ENCODE peak calls at places on chromosomes 1 and 21, in four cellular contexts. One of them, this sample, is unnamed.
A peak's percentile ranks its signal among the peaks of the same experiment; 100 is the strongest.

GRCh38 chr1:192747305-192747704 is 61.5 kb upstream of the RGS2 start:
- DNase-seq in A549: peak; percentile 23
- DNase-seq in body of pancreas: no peak
- DNase-seq in Panc1: no peak
- DNase-seq in this sample: no peak

GRCh38 chr1:51616903-51617708 is at the start of gene OSBPL9:
- DNase-seq in A549: peak; percentile 88
- DNase-seq in Panc1: peak; percentile 72
- DNase-seq in body of pancreas: peak; percentile 89
- DNase-seq in this sample: peak; percentile 87

GRCh38 chr1:228005511-228006033 is 1.2 kb upstream of the WNT3A start:
- DNase-seq in A549: peak; percentile 24
- DNase-seq in body of pancreas: no peak
- DNase-seq in Panc1: no peak
- DNase-seq in this sample: peak; percentile 6

GRCh38 chr1:25117233-25117823 is 115.0 kb downstream of the SYF2 start:
- DNase-seq in Panc1: no peak
- DNase-seq in A549: peak; percentile 21
- DNase-seq in body of pancreas: no peak
- DNase-seq in this sample: no peak

GRCh38 chr1:14924012-14924452 is 229.5 kb upstream of the TMEM51 start:
- DNase-seq in A549: peak; percentile 42
- DNase-seq in Panc1: no peak
- DNase-seq in body of pancreas: peak; percentile 81
- DNase-seq in this sample: peak; percentile 65

GRCh38 chr1:87428351-87428750 is 99.7 kb downstream of the LMO4 start:
- DNase-seq in Panc1: no peak
- DNase-seq in body of pancreas: no peak
- DNase-seq in A549: no peak
- DNase-seq in this sample: no peak

GRCh38 chr1:119565131-119565772 is 58.2 kb downstream of the HSD3B1 start:
- DNase-seq in Panc1: no peak
- DNase-seq in body of pancreas: no peak
- DNase-seq in A549: no peak
- DNase-seq in this sample: no peak

GRCh38 chr1:169024800-169025253 is 81.7 kb upstream of the ATP1B1 start:
- DNase-seq in Panc1: no peak
- DNase-seq in body of pancreas: no peak
- DNase-seq in A549: no peak
- DNase-seq in this sample: no peak

GRCh38 chr1:53376742-53377437 is 49.0 kb upstream of the LRP8 start:
- DNase-seq in Panc1: no peak
- DNase-seq in body of pancreas: peak; percentile 2
- DNase-seq in A549: no peak
- DNase-seq in this sample: no peak

GRCh38 chr1:76951185-76951584 is 83.9 kb downstream of the ST6GALNAC5 start:
- DNase-seq in body of pancreas: no peak
- DNase-seq in A549: no peak
- DNase-seq in Panc1: no peak
- DNase-seq in this sample: no peak

GRCh38 chr1:170967042-170967910 is 31.9 kb downstream of the MROH9 start:
- DNase-seq in body of pancreas: peak; percentile 15
- DNase-seq in Panc1: peak; percentile 2
- DNase-seq in A549: peak; percentile 33
- DNase-seq in this sample: no peak

GRCh38 chr21:42654913-42655796 is 1.7 kb downstream of the PDE9A start:
- DNase-seq in A549: no peak
- DNase-seq in Panc1: no peak
- DNase-seq in body of pancreas: no peak
- DNase-seq in this sample: no peak

DNA sequence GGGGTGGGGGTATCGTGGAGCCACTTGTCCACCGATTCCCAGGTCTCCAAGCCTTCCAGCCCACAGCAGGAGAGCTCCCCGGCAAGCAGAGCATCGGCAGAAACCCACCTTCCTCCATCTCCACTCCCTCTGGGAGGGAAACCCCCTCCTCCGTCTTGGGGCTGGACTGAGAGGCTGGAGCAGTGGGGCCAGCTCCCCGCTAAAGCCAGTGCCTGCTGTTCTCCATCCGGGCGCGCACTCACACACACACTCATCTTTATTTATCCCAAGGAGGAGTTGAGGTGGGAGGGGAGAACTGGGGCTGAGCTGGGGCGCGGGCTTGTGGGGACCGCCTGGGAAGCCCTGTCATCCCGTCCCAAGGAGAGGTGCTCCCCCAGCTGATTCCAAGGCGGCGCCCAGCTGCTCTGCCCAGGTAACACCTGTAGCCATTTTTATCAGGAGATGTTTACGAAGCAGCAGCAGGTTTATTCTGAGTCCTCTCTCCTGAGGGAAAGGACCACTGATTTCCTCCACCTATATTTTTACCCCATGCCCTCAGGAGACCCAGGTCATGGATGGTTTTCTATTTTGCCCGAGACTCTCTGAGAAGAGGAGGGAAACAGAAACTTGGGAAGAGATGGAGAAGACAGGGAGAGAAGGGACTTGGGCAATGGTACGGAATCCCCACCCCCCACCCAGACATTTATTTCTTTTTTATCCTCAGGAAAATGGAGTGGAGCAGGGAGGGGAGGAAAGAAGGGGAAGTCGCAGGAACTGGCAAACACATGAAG is 2.1 kb downstream of the KCNN3 start:
- DNase-seq in body of pancreas: no peak
- DNase-seq in A549: no peak
- DNase-seq in Panc1: no peak
- DNase-seq in this sample: no peak
- H3K4me1 ChIP-seq in body of pancreas: peaks cover 27% of the 10 kb centered on the region
- H3K4me1 ChIP-seq in A549: peaks cover 3% of the 10 kb centered on the region
- H3K4me1 ChIP-seq in Panc1: no peaks in the 10 kb centered on the region
- H3K4me1 ChIP-seq in this sample: peaks cover 59% of the 10 kb centered on the region

GRCh38 chr1:239765163-239765562 is 326.5 kb upstream of the FMN2 start:
- DNase-seq in body of pancreas: no peak
- DNase-seq in A549: peak; percentile 4
- DNase-seq in Panc1: no peak
- DNase-seq in this sample: no peak
- TF ChIP-seq CTCF in body of pancreas: no peak
- TF ChIP-seq CTCF in A549: no peak
- TF ChIP-seq CTCF in Panc1: no peak
- TF ChIP-seq CTCF in this sample: no peak

GRCh38 chr1:226635456-226635941 is 86.9 kb downstream of the STUM start:
- DNase-seq in Panc1: no peak
- DNase-seq in A549: no peak
- DNase-seq in body of pancreas: peak; percentile 52
- DNase-seq in this sample: no peak
- H3K4me1 ChIP-seq in Panc1: no peaks in the 10 kb centered on the region
- H3K4me1 ChIP-seq in A549: no peaks in the 10 kb centered on the region
- H3K4me1 ChIP-seq in body of pancreas: peaks cover 7% of the 10 kb centered on the region
- H3K4me1 ChIP-seq in this sample: peaks cover 14% of the 10 kb centered on the region

GRCh38 chr1:19922015-19922688 is 1.3 kb downstream of the PLA2G2E start:
- DNase-seq in Panc1: no peak
- DNase-seq in A549: no peak
- DNase-seq in body of pancreas: no peak
- DNase-seq in this sample: no peak

GRCh38 chr1:19920132-19920710 is 3.2 kb downstream of the PLA2G2E start:
- DNase-seq in body of pancreas: no peak
- DNase-seq in A549: no peak
- DNase-seq in Panc1: no peak
- DNase-seq in this sample: no peak

GRCh38 chr1:19923137-19923952 is at the start of gene PLA2G2E:
- DNase-seq in Panc1: no peak
- DNase-seq in A549: no peak
- DNase-seq in body of pancreas: no peak
- DNase-seq in this sample: no peak

GRCh38 chr1:19923953-19924346 is 533 bp upstream of the PLA2G2E start:
- DNase-seq in body of pancreas: no peak
- DNase-seq in Panc1: no peak
- DNase-seq in A549: no peak
- DNase-seq in this sample: no peak

GRCh38 chr1:19921310-19921709 is 2.1 kb downstream of the PLA2G2E start:
- DNase-seq in Panc1: no peak
- DNase-seq in A549: no peak
- DNase-seq in body of pancreas: no peak
- DNase-seq in this sample: no peak
- TF ChIP-seq CTCF in Panc1: no peak
- TF ChIP-seq CTCF in A549: no peak
- TF ChIP-seq CTCF in body of pancreas: no peak
- TF ChIP-seq CTCF in this sample: no peak

GRCh38 chr1:39157304-39157703 is 47.2 kb upstream of the MACF1 start:
- DNase-seq in Panc1: no peak
- DNase-seq in A549: no peak
- DNase-seq in body of pancreas: no peak
- DNase-seq in this sample: no peak
- H3K4me1 ChIP-seq in Panc1: peaks cover 85% of the 10 kb centered on the region
- H3K4me1 ChIP-seq in A549: peaks cover 62% of the 10 kb centered on the region
- H3K4me1 ChIP-seq in body of pancreas: peaks cover 79% of the 10 kb centered on the region
- H3K4me1 ChIP-seq in this sample: peaks cover 74% of the 10 kb centered on the region